ENCODE peak calls at places on chromosomes 4 and X, in eight cellular contexts. R, A, F, L, U, B, G and X are unnamed samples.
A peak's percentile ranks its signal among the peaks of the same experiment; 100 is the strongest.

GRCh38 chr4:121786221-121786620 is 14.9 kb upstream of the EXOSC9 start:
- DNase-seq in R (no peak), A (no peak), F (no peak), L (no peak), U (no peak), B (no peak), G (no peak), X (no peak)

GRCh38 chr4:71296945-71297344 is 41.9 kb upstream of the SLC4A4 start:
- DNase-seq in R (no peak), A (peak; percentile 38), F (no peak), L (no peak), U (no peak), B (no peak), G (no peak), X (no peak)

GRCh38 chr4:37892641-37893040 is 1.8 kb downstream of the TBC1D1 start:
- DNase-seq in R (no peak), A (no peak), F (no peak), L (no peak), U (no peak), B (no peak), G (no peak), X (no peak)

GRCh38 chr4:2047031-2047660 is 12.0 kb upstream of the NAT8L start:
- DNase-seq in R (no peak), A (no peak), F (no peak), L (no peak), U (no peak), B (no peak), G (no peak), X (no peak)

GRCh38 chrX:70479970-70480659 is 35.5 kb downstream of the DLG3 start:
- DNase-seq in R (no peak), A (no peak), F (no peak), L (peak; percentile 65), U (peak; percentile 58), B (no peak), G (no peak), X (no peak)

GRCh38 chr4:27764526-27764837 is 903.8 kb downstream of the STIM2 start:
- DNase-seq in R (no peak), A (no peak), F (no peak), L (no peak), U (no peak), B (no peak), G (no peak), X (no peak)

GRCh38 chr4:126530996-126531585 is 1101.7 kb upstream of the INTU start:
- DNase-seq in R (no peak), A (peak; percentile 43), F (no peak), L (no peak), U (no peak), B (no peak), G (no peak), X (no peak)

GRCh38 chr4:18012115-18012806 is 9.3 kb downstream of the LCORL start:
- DNase-seq in R (no peak), A (no peak), F (no peak), L (no peak), U (no peak), B (no peak), G (no peak), X (no peak)

GRCh38 chr4:31667701-31668100 is 947.5 kb downstream of the PCDH7 start:
- DNase-seq in R (no peak), A (no peak), F (no peak), L (no peak), U (no peak), B (no peak), G (no peak), X (no peak)

GRCh38 chrX:133660356-133660755 is 245.1 kb upstream of the GPC4 start:
- DNase-seq in R (no peak), A (peak; percentile 36), F (no peak), L (peak; percentile 36), U (no peak), B (no peak), G (no peak), X (no peak)

GRCh38 chr4:77203380-77204197 is 46.6 kb downstream of the CCNG2 start:
- DNase-seq in R (peak; percentile 75), A (peak; percentile 82), F (peak; percentile 66), L (peak; percentile 73), U (peak; percentile 91), B (peak; percentile 23), G (peak; percentile 27), X (peak; percentile 54)

GRCh38 chr4:106316773-106317409 is 541 bp downstream of the AIMP1 start:
- DNase-seq in R (no peak), A (no peak), F (no peak), L (no peak), U (no peak), B (no peak), G (no peak), X (no peak)

GRCh38 chr4:104971458-104971857 is 175.2 kb upstream of the TET2 start:
- DNase-seq in R (no peak), A (no peak), F (no peak), L (no peak), U (no peak), B (no peak), G (no peak), X (no peak)

GRCh38 chr4:139299536-139299935 is 1.8 kb upstream of the NAA15 start:
- DNase-seq in R (no peak), A (no peak), F (no peak), L (no peak), U (no peak), B (no peak), G (no peak), X (no peak)

GRCh38 chr4:67885727-67886126 is 1.9 kb upstream of the TMPRSS11D start:
- DNase-seq in R (peak; percentile 35), A (peak; percentile 91), F (no peak), L (no peak), U (no peak), B (peak; percentile 88), G (peak; percentile 70), X (peak; percentile 46)

GRCh38 chr4:89823416-89823815 is 13.5 kb downstream of the SNCA start:
- DNase-seq in R (no peak), A (peak; percentile 35), F (no peak), L (no peak), U (no peak), B (no peak), G (no peak), X (no peak)

DNA sequence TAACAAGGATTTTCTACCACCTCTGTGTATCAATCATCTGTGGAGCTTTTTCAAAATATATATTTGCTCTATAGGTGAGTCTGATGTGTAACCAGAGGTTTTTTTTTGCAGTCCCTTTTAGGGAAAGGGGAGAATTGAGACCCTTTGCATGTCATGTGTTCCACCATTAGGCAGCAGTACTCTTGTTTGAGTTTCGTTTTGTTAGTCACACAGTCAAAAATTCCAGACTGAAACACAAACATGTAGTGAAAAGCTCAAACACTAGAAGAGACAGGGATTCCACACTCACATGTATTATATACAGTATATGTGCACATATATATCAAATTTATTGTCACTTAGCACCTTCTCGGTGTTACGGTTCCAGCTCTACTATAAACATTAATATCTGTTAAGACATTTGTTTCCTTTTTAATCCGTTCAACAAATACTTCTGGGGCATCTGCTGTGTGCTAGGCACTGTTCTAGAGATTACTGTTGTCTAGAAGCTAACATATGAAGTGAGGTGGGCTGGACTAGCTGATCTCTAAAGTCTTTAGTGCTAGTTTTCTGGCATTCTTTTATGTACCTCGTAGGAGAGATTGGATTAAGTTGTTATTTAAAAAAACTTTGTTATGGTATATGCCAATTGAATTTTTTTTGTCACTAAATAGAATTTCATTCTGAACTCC is 5.5 kb downstream of the USP9X start:
- DNase-seq in R (no peak), A (no peak), F (no peak), L (no peak), U (no peak), B (no peak), G (no peak), X (no peak)
- H3K4me3 ChIP-seq in R (no peak overlapping the region), A (no peak overlapping the region), F (no peak overlapping the region), L (no peak overlapping the region), U (peak overlapping the region; percentile 88), B (no peak overlapping the region), G (no peak overlapping the region), X (no peak overlapping the region)

GRCh38 chrX:2446815-2447214 is 54.0 kb downstream of the DHRSX start:
- DNase-seq in R (no peak), A (no peak), F (no peak), L (no peak), U (no peak), B (no peak), G (no peak), X (no peak)
- TF ChIP-seq CTCF in R (no peak), A (no peak), F (no peak), L (no peak), U (no peak), B (no peak), G (no peak), X (no peak)

GRCh38 chr4:165464338-165464737 is 85.5 kb downstream of the CPE start:
- DNase-seq in R (no peak), A (no peak), F (no peak), L (no peak), U (no peak), B (no peak), G (no peak), X (no peak)

GRCh38 chr4:165470009-165470408 is 91.2 kb downstream of the CPE start:
- DNase-seq in R (no peak), A (no peak), F (no peak), L (no peak), U (no peak), B (no peak), G (no peak), X (no peak)

GRCh38 chr4:165462009-165462408 is 83.2 kb downstream of the CPE start:
- DNase-seq in R (no peak), A (no peak), F (no peak), L (no peak), U (no peak), B (no peak), G (no peak), X (no peak)

GRCh38 chr4:165461176-165461835 is 82.5 kb downstream of the CPE start:
- DNase-seq in R (no peak), A (peak; percentile 46), F (no peak), L (no peak), U (no peak), B (peak; percentile 56), G (no peak), X (peak; percentile 52)

GRCh38 chr4:165464813-165465381 is 86.1 kb downstream of the CPE start:
- DNase-seq in R (no peak), A (peak; percentile 58), F (no peak), L (no peak), U (no peak), B (no peak), G (peak; percentile 20), X (no peak)
- H3K4me3 ChIP-seq in R (no peak overlapping the region), A (no peak overlapping the region), F (no peak overlapping the region), L (no peak overlapping the region), U (no peak overlapping the region), B (no peak overlapping the region), G (no peak overlapping the region), X (no peak overlapping the region)

GRCh38 chrX:40174594-40175415 is 77.0 kb upstream of the BCOR start:
- DNase-seq in R (no peak), A (peak; percentile 56), F (no peak), L (peak; percentile 60), U (peak; percentile 59), B (no peak), G (no peak), X (no peak)
- TF ChIP-seq CTCF in R (no peak), A (no peak), F (no peak), L (no peak), U (peak; percentile 31), B (no peak), G (no peak), X (no peak)